ENCODE peak calls at places on chromosomes 7 and 10, in four cellular contexts. S is heart right ventricle, X is heart left ventricle, M is NCI-H1048. Z is an unnamed sample.

GRCh38 chr10:117004627-117005453 is at the start of gene SHTN1:
- DNase-seq in X (peak), S (peak), M (peak), Z (peak)

GRCh38 chr7:22885824-22886255 is 63.2 kb upstream of the TOMM7 start:
- DNase-seq in X (no peak), S (no peak), M (no peak), Z (no peak)

GRCh38 chr7:151406886-151407583 is 2.8 kb downstream of the WDR86 start:
- DNase-seq in X (no peak), M (no peak), S (no peak), Z (peak)

GRCh38 chr7:51000956-51001355 is 218.3 kb upstream of the GRB10 start:
- DNase-seq in X (no peak), S (no peak), M (no peak), Z (no peak)

GRCh38 chr7:69656890-69657289 is 58.6 kb downstream of the AUTS2 start:
- DNase-seq in M (no peak), X (peak), S (peak), Z (peak)

GRCh38 chr10:103849880-103850571 is 5.3 kb downstream of the SH3PXD2A start:
- DNase-seq in S (no peak), X (no peak), M (no peak), Z (peak)

GRCh38 chr7:143458263-143458662 is 15.0 kb downstream of the TAS2R60 start:
- DNase-seq in S (no peak), M (no peak), X (no peak), Z (no peak)

GRCh38 chr10:113770346-113770745 is 18.9 kb downstream of the PLEKHS1 start:
- DNase-seq in S (no peak), M (no peak), X (no peak), Z (no peak)

GRCh38 chr7:95715274-95715673 is 57.1 kb upstream of the DYNC1I1 start:
- DNase-seq in S (no peak), X (no peak), M (no peak), Z (no peak)

GRCh38 chr10:128539784-128540759 is 413.8 kb upstream of the MKI67 start:
- DNase-seq in S (peak), X (peak), M (no peak), Z (no peak)

GRCh38 chr10:52541082-52541481 is 227.0 kb downstream of the DKK1 start:
- DNase-seq in X (no peak), S (no peak), M (no peak), Z (no peak)

GRCh38 chr10:33937987-33938386 is 603.5 kb upstream of the NRP1 start:
- DNase-seq in X (no peak), S (no peak), M (no peak), Z (no peak)

GRCh38 chr10:132489704-132490534 is 47.7 kb upstream of the INPP5A start:
- DNase-seq in X (no peak), M (no peak), S (no peak), Z (no peak)

GRCh38 chr7:107643407-107643806 is 17.2 kb upstream of the SLC26A4 start:
- DNase-seq in S (no peak), X (no peak), M (no peak), Z (no peak)

GRCh38 chr7:57201021-57201894 is 69.0 kb upstream of the ZNF479 start:
- DNase-seq in X (no peak), M (no peak), S (no peak), Z (no peak)

GRCh38 chr10:12466701-12467100 is 117.4 kb downstream of the CAMK1D start:
- DNase-seq in X (no peak), S (no peak), M (no peak), Z (no peak)

GRCh38 chr10:90269699-90270098 is 568.3 kb downstream of the KIF20B start:
- DNase-seq in X (no peak), M (no peak), S (no peak), Z (no peak)

GRCh38 chr7:6545398-6546126 is 5.7 kb downstream of the GRID2IP start:
- DNase-seq in X (no peak), S (no peak), M (no peak), Z (no peak)

GRCh38 chr7:1713502-1714484 is 43.7 kb downstream of the ELFN1 start:
- DNase-seq in X (peak), S (peak), M (no peak), Z (no peak)

Z was measured in psoas muscle.